ENCODE peak calls at places on chromosomes 12 and 14, in six cellular contexts. O, Y, Q, W, B and A are unnamed samples.

GRCh38 chr12:105676694-105677093 is 346.2 kb downstream of the C12orf75 start:
- DNase-seq in O (no peak), Y (no peak), Q (peak), W (no peak), B (no peak), A (no peak)

GRCh38 chr14:88195676-88196075 is 127.4 kb downstream of the KCNK10 start:
- DNase-seq in O (no peak), Y (peak), Q (no peak), W (no peak), B (no peak), A (no peak)

GRCh38 chr12:52149651-52150241 is 42.1 kb downstream of the KRT80 start:
- DNase-seq in O (no peak), Y (no peak), Q (no peak), W (peak), B (no peak), A (no peak)

GRCh38 chr12:43662736-43663135 is 95.9 kb downstream of the PUS7L start:
- DNase-seq in O (no peak), Y (no peak), Q (no peak), W (no peak), B (no peak), A (no peak)

GRCh38 chr12:45402288-45402687 is 186.4 kb downstream of the ANO6 start:
- DNase-seq in O (no peak), Y (no peak), Q (no peak), W (no peak), B (no peak), A (no peak)

GRCh38 chr14:54362089-54362504 is 34.7 kb upstream of the CDKN3 start:
- DNase-seq in O (no peak), Y (peak), Q (no peak), W (no peak), B (no peak), A (no peak)

GRCh38 chr14:100332797-100333196 is 9.7 kb downstream of the SLC25A47 start:
- DNase-seq in O (no peak), Y (no peak), Q (no peak), W (no peak), B (no peak), A (no peak)

GRCh38 chr12:586318-587071 is 76.8 kb downstream of the NINJ2 start:
- DNase-seq in O (no peak), Y (no peak), Q (no peak), W (no peak), B (no peak), A (no peak)

GRCh38 chr12:112978163-112979081 is at the start of gene OAS2:
- DNase-seq in O (no peak), Y (no peak), Q (peak), W (peak), B (peak), A (peak)